ENCODE peak calls at places on chromosomes 2 and 18, in six cellular contexts. One of them, this sample, is unnamed.

GRCh38 chr18:52409732-52410131 is 69.7 kb downstream of the DCC start:
- DNase-seq in endothelial cell: no peak
- DNase-seq in psoas muscle: no peak
- DNase-seq in IMR-90: no peak
- DNase-seq in BE2C: no peak
- DNase-seq in RWPE1: peak
- DNase-seq in this sample: peak

GRCh38 chr2:54768772-54769428 is 45.4 kb downstream of the EML6 start:
- DNase-seq in endothelial cell: no peak
- DNase-seq in psoas muscle: no peak
- DNase-seq in IMR-90: no peak
- DNase-seq in BE2C: peak
- DNase-seq in RWPE1: no peak
- DNase-seq in this sample: no peak

GRCh38 chr2:113974727-113975126 is 84.8 kb downstream of the ACTR3 start:
- DNase-seq in endothelial cell: no peak
- DNase-seq in psoas muscle: no peak
- DNase-seq in IMR-90: no peak
- DNase-seq in BE2C: no peak
- DNase-seq in RWPE1: no peak
- DNase-seq in this sample: no peak

GRCh38 chr2:121650554-121650930 is 1.3 kb upstream of the CLASP1 start:
- DNase-seq in endothelial cell: peak
- DNase-seq in psoas muscle: no peak
- DNase-seq in IMR-90: peak
- DNase-seq in BE2C: no peak
- DNase-seq in RWPE1: no peak
- DNase-seq in this sample: no peak

GRCh38 chr18:37617623-37618022 is 52.0 kb upstream of the CELF4 start:
- DNase-seq in endothelial cell: no peak
- DNase-seq in psoas muscle: no peak
- DNase-seq in IMR-90: no peak
- DNase-seq in BE2C: no peak
- DNase-seq in RWPE1: no peak
- DNase-seq in this sample: no peak

GRCh38 chr18:9612215-9612830 is 2.0 kb downstream of the PPP4R1 start:
- DNase-seq in endothelial cell: no peak
- DNase-seq in psoas muscle: no peak
- DNase-seq in IMR-90: peak
- DNase-seq in BE2C: peak
- DNase-seq in RWPE1: peak
- DNase-seq in this sample: peak

GRCh38 chr2:220682616-220683015 is 889.5 kb downstream of the EPHA4 start:
- DNase-seq in endothelial cell: no peak
- DNase-seq in psoas muscle: no peak
- DNase-seq in IMR-90: peak
- DNase-seq in BE2C: no peak
- DNase-seq in RWPE1: peak
- DNase-seq in this sample: no peak

GRCh38 chr2:18750662-18751554 is 161.5 kb upstream of the NT5C1B start:
- DNase-seq in endothelial cell: no peak
- DNase-seq in psoas muscle: no peak
- DNase-seq in IMR-90: peak
- DNase-seq in BE2C: no peak
- DNase-seq in RWPE1: no peak
- DNase-seq in this sample: no peak

GRCh38 chr18:48534364-48534763 is 4.5 kb upstream of the CTIF start:
- DNase-seq in endothelial cell: no peak
- DNase-seq in psoas muscle: no peak
- DNase-seq in IMR-90: peak
- DNase-seq in BE2C: no peak
- DNase-seq in RWPE1: no peak
- DNase-seq in this sample: no peak

GRCh38 chr18:10169064-10169562 is 255.3 kb downstream of the VAPA start:
- DNase-seq in endothelial cell: no peak
- DNase-seq in psoas muscle: no peak
- DNase-seq in IMR-90: peak
- DNase-seq in BE2C: no peak
- DNase-seq in RWPE1: peak
- DNase-seq in this sample: no peak

GRCh38 chr2:222569826-222570225 is 86.1 kb downstream of the FARSB start:
- DNase-seq in endothelial cell: no peak
- DNase-seq in psoas muscle: no peak
- DNase-seq in IMR-90: peak
- DNase-seq in BE2C: no peak
- DNase-seq in RWPE1: no peak
- DNase-seq in this sample: no peak

GRCh38 chr2:43493954-43494353 is 101.9 kb downstream of the THADA start:
- DNase-seq in endothelial cell: no peak
- DNase-seq in psoas muscle: no peak
- DNase-seq in IMR-90: no peak
- DNase-seq in BE2C: no peak
- DNase-seq in RWPE1: no peak
- DNase-seq in this sample: no peak

GRCh38 chr18:42032447-42032846 is 77.4 kb downstream of the PIK3C3 start:
- DNase-seq in endothelial cell: no peak
- DNase-seq in psoas muscle: no peak
- DNase-seq in IMR-90: no peak
- DNase-seq in BE2C: no peak
- DNase-seq in RWPE1: no peak
- DNase-seq in this sample: no peak

GRCh38 chr2:180219471-180219870 is 212.4 kb upstream of the CWC22 start:
- DNase-seq in endothelial cell: no peak
- DNase-seq in psoas muscle: no peak
- DNase-seq in IMR-90: peak
- DNase-seq in BE2C: no peak
- DNase-seq in RWPE1: no peak
- DNase-seq in this sample: no peak

GRCh38 chr2:229164545-229165249 is 106.4 kb downstream of the PID1 start:
- DNase-seq in endothelial cell: no peak
- DNase-seq in psoas muscle: no peak
- DNase-seq in IMR-90: peak
- DNase-seq in BE2C: no peak
- DNase-seq in RWPE1: no peak
- DNase-seq in this sample: no peak

GRCh38 chr2:143282684-143283083 is 153.5 kb downstream of the ARHGAP15 start:
- DNase-seq in endothelial cell: peak
- DNase-seq in psoas muscle: no peak
- DNase-seq in IMR-90: no peak
- DNase-seq in BE2C: no peak
- DNase-seq in RWPE1: no peak
- DNase-seq in this sample: no peak
- TF ChIP-seq CTCF in endothelial cell: peak
- TF ChIP-seq CTCF in psoas muscle: no peak
- TF ChIP-seq CTCF in IMR-90: peak
- TF ChIP-seq CTCF in BE2C: peak
- TF ChIP-seq CTCF in RWPE1: no peak
- TF ChIP-seq CTCF in this sample: no peak

GRCh38 chr2:158457092-158457825 is 507 bp downstream of the PKP4 start:
- DNase-seq in endothelial cell: peak
- DNase-seq in psoas muscle: peak
- DNase-seq in IMR-90: peak
- DNase-seq in BE2C: peak
- DNase-seq in RWPE1: peak
- DNase-seq in this sample: peak
- TF ChIP-seq CTCF in endothelial cell: no peak
- TF ChIP-seq CTCF in psoas muscle: no peak
- TF ChIP-seq CTCF in IMR-90: peak
- TF ChIP-seq CTCF in BE2C: no peak
- TF ChIP-seq CTCF in RWPE1: no peak
- TF ChIP-seq CTCF in this sample: no peak

GRCh38 chr2:124810132-124810531 is 785.0 kb downstream of the CNTNAP5 start:
- DNase-seq in endothelial cell: peak
- DNase-seq in psoas muscle: no peak
- DNase-seq in IMR-90: peak
- DNase-seq in BE2C: peak
- DNase-seq in RWPE1: peak
- DNase-seq in this sample: no peak
- TF ChIP-seq CTCF in endothelial cell: peak
- TF ChIP-seq CTCF in psoas muscle: no peak
- TF ChIP-seq CTCF in IMR-90: peak
- TF ChIP-seq CTCF in BE2C: peak
- TF ChIP-seq CTCF in RWPE1: no peak
- TF ChIP-seq CTCF in this sample: no peak

DNA sequence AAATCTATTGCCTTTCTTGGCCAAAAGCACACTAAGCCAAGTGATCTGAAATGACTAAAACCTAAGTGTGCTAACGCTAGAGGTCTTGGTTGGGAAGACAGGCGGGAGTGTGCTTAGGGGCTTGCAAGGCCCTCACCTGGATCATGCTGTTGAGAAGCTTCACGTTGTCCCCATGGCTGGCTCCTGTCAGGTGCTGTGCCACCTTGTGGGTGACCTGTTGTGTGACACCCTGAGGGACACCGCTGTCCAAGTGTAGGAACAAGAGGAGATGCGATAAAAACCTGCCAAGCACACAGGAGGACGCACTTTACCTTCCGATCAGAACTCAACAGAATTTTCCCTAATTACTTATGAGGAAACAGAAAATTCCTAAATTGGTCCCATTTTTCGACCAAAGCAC is 50.8 kb downstream of the EPG5 start:
- DNase-seq in endothelial cell: no peak
- DNase-seq in psoas muscle: no peak
- DNase-seq in IMR-90: no peak
- DNase-seq in BE2C: no peak
- DNase-seq in RWPE1: no peak
- DNase-seq in this sample: peak
- TF ChIP-seq CTCF in endothelial cell: no peak
- TF ChIP-seq CTCF in psoas muscle: no peak
- TF ChIP-seq CTCF in IMR-90: no peak
- TF ChIP-seq CTCF in BE2C: no peak
- TF ChIP-seq CTCF in RWPE1: no peak
- TF ChIP-seq CTCF in this sample: no peak

DNA sequence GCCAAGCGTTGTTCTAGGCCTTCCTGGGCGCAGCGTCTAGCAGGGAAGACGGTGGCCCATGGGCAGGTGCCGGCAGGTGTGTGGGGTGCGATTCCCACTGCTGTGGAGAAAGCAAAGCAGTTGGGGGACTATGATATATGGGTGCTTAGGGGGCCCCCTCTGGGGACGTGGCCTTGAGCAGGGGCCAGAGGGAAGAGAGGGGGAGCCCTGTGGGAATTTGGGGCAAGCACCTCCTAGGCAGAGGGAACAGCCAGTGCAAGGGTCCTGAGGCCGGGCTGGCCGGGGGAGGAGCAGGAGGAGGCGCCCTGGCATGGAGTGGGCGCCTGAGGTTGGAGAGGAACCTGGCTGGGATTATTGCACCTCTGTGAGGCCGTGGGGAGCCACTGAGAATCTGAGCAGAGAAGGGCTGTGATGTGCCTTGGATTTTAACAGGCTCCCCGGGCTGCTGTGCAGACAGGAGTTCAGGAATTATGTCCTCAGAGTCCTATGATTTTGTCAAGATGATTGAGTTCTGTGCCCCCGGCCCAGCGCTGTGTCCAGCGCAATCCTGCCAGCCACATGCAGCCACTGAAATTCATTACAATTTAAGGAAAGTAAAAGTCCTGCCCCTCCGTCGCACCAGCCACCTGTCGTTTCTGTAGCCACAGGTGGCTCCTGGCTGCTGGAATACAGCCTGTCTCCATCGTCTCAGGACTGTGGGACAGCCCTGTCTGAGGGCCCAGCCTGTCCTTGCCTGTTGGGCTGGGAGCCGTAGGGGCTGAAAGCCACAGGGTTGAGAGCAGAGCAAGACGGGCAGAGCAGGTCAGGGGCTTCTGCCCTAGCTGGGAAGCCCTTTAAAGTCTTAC is 9.1 kb upstream of the KLHL30 start:
- DNase-seq in endothelial cell: no peak
- DNase-seq in psoas muscle: no peak
- DNase-seq in IMR-90: no peak
- DNase-seq in BE2C: no peak
- DNase-seq in RWPE1: no peak
- DNase-seq in this sample: no peak
- TF ChIP-seq CTCF in endothelial cell: no peak
- TF ChIP-seq CTCF in psoas muscle: no peak
- TF ChIP-seq CTCF in IMR-90: no peak
- TF ChIP-seq CTCF in BE2C: no peak
- TF ChIP-seq CTCF in RWPE1: no peak
- TF ChIP-seq CTCF in this sample: no peak

DNA sequence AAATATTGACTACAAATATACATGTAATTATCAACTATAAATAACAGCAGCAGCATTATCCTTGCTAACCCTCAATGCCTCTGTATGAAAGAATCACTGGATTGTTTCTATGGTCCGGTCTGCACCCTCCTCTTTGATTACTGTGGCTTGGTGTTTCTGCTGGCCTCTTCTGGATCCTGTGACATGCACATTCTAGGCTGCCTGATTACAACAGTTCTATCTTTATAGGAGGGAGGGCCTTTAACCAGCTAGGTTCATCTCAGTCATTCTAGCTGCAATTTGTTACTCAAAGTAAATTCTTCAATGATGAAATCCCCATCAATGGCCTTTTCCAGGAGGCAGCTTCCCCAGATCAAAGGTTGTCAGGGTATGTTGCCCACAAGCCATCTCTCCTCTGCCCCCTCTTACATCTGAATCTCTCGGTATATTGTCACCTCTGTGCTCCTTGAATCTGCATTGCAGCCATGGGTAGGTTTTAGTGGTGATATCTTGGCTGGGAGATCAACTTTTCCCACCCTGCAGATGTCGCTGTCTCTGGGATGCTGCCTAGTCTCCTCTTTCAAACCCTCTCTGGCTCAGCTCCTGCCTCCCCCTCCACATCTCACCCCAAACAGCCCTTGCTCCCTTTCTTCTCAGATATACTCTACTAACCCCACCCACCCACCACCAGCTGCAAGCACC is 106.3 kb upstream of the BZW1 start:
- DNase-seq in endothelial cell: peak
- DNase-seq in psoas muscle: no peak
- DNase-seq in IMR-90: peak
- DNase-seq in BE2C: no peak
- DNase-seq in RWPE1: no peak
- DNase-seq in this sample: no peak
- TF ChIP-seq CTCF in endothelial cell: no peak
- TF ChIP-seq CTCF in psoas muscle: no peak
- TF ChIP-seq CTCF in IMR-90: peak
- TF ChIP-seq CTCF in BE2C: peak
- TF ChIP-seq CTCF in RWPE1: no peak
- TF ChIP-seq CTCF in this sample: no peak

This sample was measured in Calu3.